ENCODE peak calls at places on chromosomes 11 and 22, in seven cellular contexts. P, X, F, R, A, H and T are unnamed samples.
A peak's percentile ranks its signal among the peaks of the same experiment; 100 is the strongest.

GRCh38 chr11:114785820-114786219 is 107.5 kb downstream of the NXPE2 start:
- DNase-seq in P (no peak), X (no peak), F (no peak), R (no peak), A (no peak), H (no peak), T (no peak)

GRCh38 chr11:102196816-102197215 is 86.6 kb downstream of the YAP1 start:
- DNase-seq in P (no peak), X (no peak), F (no peak), R (no peak), A (no peak), H (no peak), T (no peak)

GRCh38 chr11:7576671-7577225 is 62.9 kb downstream of the PPFIBP2 start:
- DNase-seq in P (no peak), X (peak; percentile 55), F (no peak), R (no peak), A (no peak), H (no peak), T (no peak)

GRCh38 chr11:101862410-101863233 is 52.2 kb upstream of the CEP126 start:
- DNase-seq in P (no peak), X (peak; percentile 15), F (no peak), R (no peak), A (peak; percentile 67), H (peak; percentile 76), T (peak; percentile 18)

GRCh38 chr11:126485986-126486635 is 130.6 kb downstream of the ST3GAL4 start:
- DNase-seq in P (no peak), X (no peak), F (no peak), R (no peak), A (no peak), H (no peak), T (no peak)

GRCh38 chr11:74538680-74539079 is 45.2 kb upstream of the LIPT2 start:
- DNase-seq in P (no peak), X (peak; percentile 53), F (no peak), R (no peak), A (no peak), H (no peak), T (no peak)

GRCh38 chr22:46931414-46931813 is 169.0 kb downstream of the TBC1D22A start:
- DNase-seq in P (no peak), X (no peak), F (peak; percentile 9), R (no peak), A (peak; percentile 10), H (no peak), T (peak; percentile 55)

GRCh38 chr11:36308577-36308976 is 12.5 kb downstream of the PRR5L start:
- DNase-seq in P (no peak), X (no peak), F (no peak), R (no peak), A (no peak), H (no peak), T (no peak)

GRCh38 chr11:44708063-44708462 is 18.7 kb upstream of the TSPAN18 start:
- DNase-seq in P (no peak), X (no peak), F (no peak), R (no peak), A (no peak), H (no peak), T (no peak)

GRCh38 chr22:24583221-24583971 is 9.5 kb downstream of the LRRC75B start:
- DNase-seq in P (no peak), X (peak; percentile 84), F (no peak), R (no peak), A (no peak), H (peak; percentile 76), T (no peak)

GRCh38 chr11:116882386-116882785 is 45.0 kb upstream of the APOA1 start:
- DNase-seq in P (no peak), X (no peak), F (no peak), R (no peak), A (peak; percentile 13), H (no peak), T (no peak)

GRCh38 chr11:67616431-67617242 is 9.9 kb downstream of the NDUFV1 start:
- DNase-seq in P (no peak), X (no peak), F (no peak), R (no peak), A (no peak), H (no peak), T (no peak)

GRCh38 chr11:102268083-102268984 is 49.0 kb upstream of the BIRC3 start:
- DNase-seq in P (peak; percentile 89), X (peak; percentile 80), F (peak; percentile 91), R (peak; percentile 17), A (peak; percentile 92), H (peak; percentile 79), T (peak; percentile 96)

GRCh38 chr22:48711669-48712068 is 1116.0 kb downstream of the BRD1 start:
- DNase-seq in P (no peak), X (no peak), F (no peak), R (no peak), A (no peak), H (no peak), T (no peak)

GRCh38 chr22:27576815-27577564 is 224.6 kb downstream of the MN1 start:
- DNase-seq in P (no peak), X (no peak), F (no peak), R (no peak), A (no peak), H (no peak), T (no peak)

GRCh38 chr22:40182231-40182835 is 4.6 kb downstream of the TNRC6B start:
- DNase-seq in P (no peak), X (no peak), F (no peak), R (no peak), A (no peak), H (no peak), T (no peak)

GRCh38 chr11:126305699-126306098 is 1.8 kb downstream of the DCPS start:
- DNase-seq in P (no peak), X (no peak), F (no peak), R (peak; percentile 63), A (no peak), H (no peak), T (no peak)

GRCh38 chr22:17541476-17541875 is 21.8 kb upstream of the SLC25A18 start:
- DNase-seq in P (no peak), X (no peak), F (no peak), R (no peak), A (no peak), H (no peak), T (no peak)

GRCh38 chr11:41177791-41178190 is 281.7 kb downstream of the LRRC4C start:
- DNase-seq in P (no peak), X (no peak), F (no peak), R (no peak), A (no peak), H (no peak), T (no peak)

GRCh38 chr11:635945-636510 is 1.0 kb upstream of the DRD4 start:
- DNase-seq in P (no peak), X (peak; percentile 15), F (no peak), R (no peak), A (no peak), H (no peak), T (no peak)

GRCh38 chr11:61730222-61730994 is 22.0 kb upstream of the MYRF start:
- DNase-seq in P (no peak), X (no peak), F (no peak), R (no peak), A (peak; percentile 87), H (no peak), T (peak; percentile 41)

GRCh38 chr11:47408598-47409439 is 429 bp downstream of the SLC39A13 start:
- DNase-seq in P (no peak), X (peak; percentile 81), F (no peak), R (no peak), A (no peak), H (no peak), T (peak; percentile 77)

GRCh38 chr11:59247535-59248227 is 35.0 kb upstream of the MPEG1 start:
- DNase-seq in P (no peak), X (no peak), F (no peak), R (no peak), A (no peak), H (no peak), T (no peak)
- TF ChIP-seq JUND in P (no peak), X (no peak), F (no peak), R (no peak), A (no peak), H (no peak), T (no peak)

DNA sequence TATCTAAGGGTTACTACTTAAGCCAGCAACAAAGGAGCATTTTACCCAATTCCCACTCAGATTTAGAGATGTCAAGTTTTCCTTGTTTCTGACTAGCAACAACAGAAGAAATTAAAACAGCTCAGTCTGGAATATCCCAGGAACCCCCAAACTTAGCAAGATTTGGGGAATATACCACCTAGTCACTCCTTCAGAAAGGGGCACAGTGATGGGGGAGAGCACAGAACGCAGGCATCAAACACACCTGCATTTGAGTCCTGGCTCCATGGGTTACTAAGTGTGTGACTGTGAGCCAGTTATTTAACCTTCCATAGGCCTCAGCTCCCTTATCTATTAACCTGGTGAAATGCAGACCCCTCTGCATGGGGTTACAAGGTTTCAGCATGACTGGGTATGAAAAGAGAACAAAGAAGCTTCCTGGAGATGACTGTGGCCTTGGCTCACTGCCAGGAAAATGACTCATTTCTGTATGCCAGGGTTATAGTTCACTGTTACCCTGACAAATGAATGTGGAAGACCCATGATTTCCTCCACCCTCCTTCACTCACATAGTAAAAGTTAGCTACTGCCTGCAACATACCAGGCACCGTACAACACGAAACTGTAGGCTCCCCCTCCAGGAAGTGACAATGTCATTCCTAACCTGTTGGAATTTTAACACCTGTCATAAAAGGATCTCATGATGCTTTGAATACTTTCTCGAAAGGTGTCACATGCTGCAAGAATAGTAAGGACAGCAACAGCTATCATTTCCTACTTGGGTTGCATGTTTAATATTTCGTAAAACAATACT is 79.6 kb downstream of the ME3 start:
- DNase-seq in P (no peak), X (peak; percentile 27), F (peak; percentile 82), R (peak; percentile 96), A (peak; percentile 87), H (peak; percentile 98), T (peak; percentile 56)
- TF ChIP-seq JUND in P (no peak), X (peak; percentile 93), F (peak; percentile 97), R (peak; percentile 92), A (peak; percentile 95), H (peak; percentile 85), T (no peak)

DNA sequence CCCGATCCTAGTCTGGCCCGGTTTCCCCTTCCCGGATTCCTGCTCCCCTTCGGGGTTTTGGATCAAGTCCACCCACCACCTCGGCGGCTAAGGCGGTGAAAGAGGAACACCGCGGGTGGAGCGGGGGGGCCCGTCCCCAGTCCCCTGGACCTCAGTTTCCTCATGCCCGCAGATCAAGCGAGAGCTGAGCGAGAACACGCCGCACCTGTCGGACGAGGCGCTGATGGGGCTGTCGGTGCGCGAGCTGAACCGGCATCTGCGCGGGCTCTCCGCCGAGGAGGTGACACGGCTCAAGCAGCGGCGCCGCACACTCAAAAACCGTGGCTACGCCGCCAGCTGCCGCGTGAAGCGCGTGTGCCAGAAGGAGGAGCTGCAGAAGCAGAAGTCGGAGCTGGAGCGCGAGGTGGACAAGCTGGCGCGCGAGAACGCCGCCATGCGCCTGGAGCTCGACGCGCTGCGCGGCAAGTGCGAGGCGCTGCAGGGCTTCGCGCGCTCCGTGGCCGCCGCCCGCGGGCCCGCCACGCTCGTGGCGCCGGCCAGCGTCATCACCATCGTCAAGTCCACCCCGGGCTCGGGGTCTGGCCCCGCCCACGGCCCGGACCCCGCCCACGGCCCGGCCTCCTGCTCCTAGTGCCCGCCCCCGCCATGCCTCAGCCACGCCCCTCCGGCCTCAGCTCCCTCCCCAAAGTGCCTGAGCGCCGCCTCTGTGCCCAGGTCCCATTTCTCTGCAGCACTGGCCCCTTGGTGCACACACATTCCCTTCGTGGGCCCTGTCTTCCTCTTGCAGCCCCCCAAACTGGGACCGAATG is 12.7 kb downstream of the MAFF start:
- DNase-seq in P (peak; percentile 44), X (peak; percentile 85), F (peak; percentile 86), R (no peak), A (no peak), H (no peak), T (peak; percentile 77)
- TF ChIP-seq JUND in P (no peak), X (no peak), F (no peak), R (no peak), A (no peak), H (no peak), T (no peak)

GRCh38 chr11:123587044-123587443 is 67.4 kb downstream of the SCN3B start:
- DNase-seq in P (no peak), X (no peak), F (no peak), R (no peak), A (no peak), H (peak; percentile 14), T (no peak)
- TF ChIP-seq JUND in P (no peak), X (no peak), F (no peak), R (no peak), A (no peak), H (no peak), T (no peak)